ENCODE peak calls at places on chromosomes 12 and 14, in nine cellular contexts. Y is body of pancreas, K is vagina, P is ascending aorta, C is pancreas, S is thyroid gland, G is breast epithelium, H is dorsolateral prefrontal cortex, V is stomach. A is an unnamed sample.

GRCh38 chr12:2429032-2429431 is 365.7 kb upstream of the FKBP4 start:
- DNase-seq in Y (no peak), K (no peak), P (peak), C (no peak), S (no peak), G (no peak), H (no peak), V (no peak), A (no peak)

GRCh38 chr14:24254630-24255392 is 8.2 kb downstream of the TGM1 start:
- DNase-seq in Y (no peak), K (no peak), P (no peak), C (no peak), S (no peak), G (no peak), H (no peak), V (no peak), A (no peak)

GRCh38 chr12:14454098-14454907 is 88.8 kb downstream of the ATF7IP start:
- DNase-seq in Y (peak), K (no peak), P (no peak), C (no peak), S (no peak), G (no peak), H (no peak), V (no peak), A (no peak)

GRCh38 chr14:92389598-92390126 is 66.7 kb downstream of the SLC24A4 start:
- DNase-seq in Y (no peak), K (no peak), P (no peak), C (no peak), S (no peak), G (no peak), H (no peak), V (no peak), A (no peak)

GRCh38 chr12:15962760-15963159 is 51.6 kb downstream of the DERA start:
- DNase-seq in Y (no peak), K (no peak), P (no peak), C (no peak), S (no peak), G (no peak), H (no peak), V (no peak), A (no peak)

GRCh38 chr14:95479494-95479893 is 37.0 kb downstream of the SYNE3 start:
- DNase-seq in Y (no peak), K (no peak), P (no peak), C (no peak), S (no peak), G (no peak), H (no peak), V (no peak), A (no peak)

GRCh38 chr14:32434880-32435279 is 105.8 kb downstream of the AKAP6 start:
- DNase-seq in Y (no peak), K (no peak), P (no peak), C (no peak), S (no peak), G (no peak), H (no peak), V (no peak), A (no peak)

GRCh38 chr12:123931686-123932321 is 40.8 kb downstream of the CCDC92 start:
- DNase-seq in Y (no peak), K (no peak), P (peak), C (no peak), S (no peak), G (no peak), H (no peak), V (no peak), A (peak)

GRCh38 chr12:121239704-121240420 is 29.9 kb downstream of the P2RX4 start:
- DNase-seq in Y (no peak), K (no peak), P (no peak), C (no peak), S (no peak), G (no peak), H (no peak), V (no peak), A (no peak)

GRCh38 chr12:131829351-131829794 is 1.2 kb downstream of the MMP17 start:
- DNase-seq in Y (no peak), K (no peak), P (no peak), C (no peak), S (no peak), G (no peak), H (no peak), V (no peak), A (no peak)

GRCh38 chr14:82387699-82388098 is 854.0 kb upstream of the SEL1L start:
- DNase-seq in Y (peak), K (no peak), P (peak), C (no peak), S (no peak), G (peak), H (no peak), V (peak), A (no peak)

GRCh38 chr12:59431266-59431665 is 164.6 kb upstream of the SLC16A7 start:
- DNase-seq in Y (no peak), K (no peak), P (no peak), C (no peak), S (no peak), G (no peak), H (no peak), V (no peak), A (no peak)

GRCh38 chr12:88243886-88244491 is 101.9 kb downstream of the TMTC3 start:
- DNase-seq in Y (no peak), K (no peak), P (no peak), C (no peak), S (no peak), G (no peak), H (no peak), V (no peak), A (no peak)

GRCh38 chr12:121189887-121190155 is 20.1 kb upstream of the P2RX4 start:
- DNase-seq in Y (no peak), K (no peak), P (no peak), C (no peak), S (no peak), G (no peak), H (no peak), V (no peak), A (no peak)

GRCh38 chr12:1273051-1273450 is 282.0 kb downstream of the ERC1 start:
- DNase-seq in Y (no peak), K (no peak), P (no peak), C (no peak), S (no peak), G (no peak), H (no peak), V (no peak), A (no peak)

GRCh38 chr12:125296701-125297100 is 231.5 kb downstream of the AACS start:
- DNase-seq in Y (no peak), K (no peak), P (peak), C (no peak), S (no peak), G (no peak), H (no peak), V (no peak), A (no peak)

GRCh38 chr14:61927521-61927920 is 165.3 kb downstream of the SNAPC1 start:
- DNase-seq in Y (no peak), K (no peak), P (no peak), C (no peak), S (no peak), G (no peak), H (no peak), V (no peak), A (no peak)

GRCh38 chr14:104560586-104560945 is 19.0 kb upstream of the C14orf180 start:
- DNase-seq in Y (no peak), K (no peak), P (no peak), C (no peak), S (no peak), G (no peak), H (no peak), V (no peak), A (no peak)

GRCh38 chr12:92503977-92504966 is 198.5 kb upstream of the PLEKHG7 start:
- DNase-seq in Y (peak), K (no peak), P (peak), C (peak), S (peak), G (no peak), H (no peak), V (peak), A (no peak)

GRCh38 chr12:9646794-9647622 is 22.5 kb upstream of the CLEC2D start:
- DNase-seq in Y (no peak), K (no peak), P (no peak), C (no peak), S (no peak), G (no peak), H (no peak), V (no peak), A (no peak)

GRCh38 chr12:91111366-91112321 is at the start of gene LUM:
- DNase-seq in Y (peak), K (no peak), P (no peak), C (no peak), S (peak), G (no peak), H (no peak), V (no peak), A (no peak)

GRCh38 chr14:93333631-93334095 is 827 bp upstream of the BTBD7 start:
- DNase-seq in Y (no peak), K (no peak), P (no peak), C (no peak), S (no peak), G (no peak), H (no peak), V (no peak), A (no peak)

GRCh38 chr12:106248849-106249371 is 1.1 kb upstream of the CKAP4 start:
- DNase-seq in Y (peak), K (peak), P (peak), C (no peak), S (no peak), G (no peak), H (no peak), V (no peak), A (peak)

GRCh38 chr14:91300283-91300841 is 55.9 kb upstream of the GPR68 start:
- DNase-seq in Y (no peak), K (no peak), P (no peak), C (no peak), S (no peak), G (no peak), H (no peak), V (no peak), A (no peak)

GRCh38 chr14:51527073-51527472 is 124.6 kb upstream of the FRMD6 start:
- DNase-seq in Y (no peak), K (no peak), P (no peak), C (no peak), S (no peak), G (no peak), H (no peak), V (no peak), A (no peak)

GRCh38 chr12:105561981-105562726 is 231.7 kb downstream of the C12orf75 start:
- DNase-seq in Y (no peak), K (no peak), P (peak), C (no peak), S (no peak), G (peak), H (no peak), V (peak), A (no peak)

GRCh38 chr14:75044322-75044721 is 6.9 kb downstream of the MLH3 start:
- DNase-seq in Y (no peak), K (no peak), P (no peak), C (no peak), S (no peak), G (no peak), H (no peak), V (no peak), A (no peak)

DNA sequence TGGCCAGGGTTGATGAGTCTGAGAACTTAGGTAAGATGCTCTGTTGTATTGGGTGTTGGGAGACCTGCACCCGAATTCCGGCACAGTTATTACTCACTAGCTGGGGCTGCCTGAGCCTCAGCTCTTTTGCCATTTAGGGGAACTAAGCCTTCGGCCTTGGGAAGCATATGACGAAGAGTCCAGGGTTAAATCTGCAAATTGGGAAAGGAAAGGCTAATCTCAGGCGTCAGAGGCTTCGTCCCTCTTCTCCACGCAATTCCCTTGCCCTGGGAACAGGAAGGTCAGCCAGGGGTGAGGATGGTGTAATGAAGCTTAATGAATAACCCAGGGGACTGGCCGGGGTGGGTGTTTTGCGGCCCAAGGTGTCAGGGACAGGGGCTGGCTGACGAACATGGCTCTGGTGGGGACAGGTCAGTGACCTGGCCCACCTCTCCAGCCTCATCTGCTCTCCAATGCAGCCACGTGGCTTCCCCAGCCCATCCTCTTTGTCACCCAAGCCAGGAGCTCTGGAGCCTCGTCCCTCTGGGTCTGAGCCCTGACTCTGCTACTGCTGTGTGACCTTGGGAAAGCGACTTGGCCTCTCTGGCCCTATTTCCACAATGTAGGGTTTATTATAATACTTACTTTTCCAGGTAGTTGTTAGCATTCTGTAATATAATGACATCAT is 3.8 kb upstream of the SDSL start:
- DNase-seq in Y (peak), K (no peak), P (peak), C (peak), S (no peak), G (no peak), H (no peak), V (no peak), A (no peak)
- H3K27ac ChIP-seq in Y (no peak), K (no peak), P (no peak), C (no peak), S (no peak), G (no peak), H (no peak), V (no peak), A (no peak)

GRCh38 chr12:24630446-24630845 is 318.5 kb downstream of the BCAT1 start:
- DNase-seq in Y (no peak), K (no peak), P (no peak), C (no peak), S (no peak), G (no peak), H (no peak), V (no peak), A (no peak)
- TF ChIP-seq CTCF in Y (no peak), K (no peak), P (no peak), C (no peak), S (no peak), G (no peak), H (no peak), V (no peak), A (no peak)

GRCh38 chr12:48899651-48900050 is 25.6 kb downstream of the FKBP11 start:
- DNase-seq in Y (no peak), K (no peak), P (no peak), C (no peak), S (no peak), G (no peak), H (no peak), V (no peak), A (no peak)

GRCh38 chr12:48901278-48901677 is 24.0 kb downstream of the FKBP11 start:
- DNase-seq in Y (no peak), K (no peak), P (no peak), C (no peak), S (no peak), G (no peak), H (no peak), V (no peak), A (no peak)

GRCh38 chr12:48903982-48904411 is 21.3 kb downstream of the FKBP11 start:
- DNase-seq in Y (peak), K (no peak), P (peak), C (peak), S (peak), G (peak), H (peak), V (peak), A (peak)

GRCh38 chr12:48907243-48907642 is 18.0 kb downstream of the FKBP11 start:
- DNase-seq in Y (peak), K (no peak), P (no peak), C (no peak), S (no peak), G (no peak), H (no peak), V (no peak), A (no peak)

DNA sequence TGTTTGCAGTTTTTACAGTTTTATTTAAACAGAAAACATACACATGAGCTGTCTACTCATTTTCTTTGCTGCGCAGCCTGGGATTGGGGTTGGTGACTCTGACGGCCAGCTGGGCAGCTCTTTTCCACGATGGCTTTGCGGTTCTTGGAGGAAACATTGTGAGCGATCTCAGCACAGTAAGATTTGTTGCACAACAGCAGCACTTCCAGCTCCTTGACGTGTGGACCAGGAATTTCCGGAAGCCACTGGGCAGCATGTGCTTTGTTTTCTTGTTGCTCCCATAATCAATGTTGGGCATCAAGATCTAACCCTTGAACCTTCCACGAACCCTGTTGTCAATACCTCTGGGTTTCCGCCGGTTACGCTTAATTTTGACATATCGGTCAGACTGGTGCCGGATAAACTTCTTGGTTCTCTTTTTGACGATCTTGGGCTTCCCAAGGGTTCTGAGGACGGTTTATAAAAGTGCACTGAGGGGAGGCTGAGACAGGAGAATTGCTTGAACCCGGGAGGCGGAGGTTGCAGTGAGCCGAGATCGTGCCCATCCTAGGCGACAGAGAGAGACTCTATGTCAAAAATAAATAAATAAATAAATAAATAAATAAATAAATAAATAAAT is 21.8 kb downstream of the FKBP11 start:
- DNase-seq in Y (peak), K (no peak), P (no peak), C (peak), S (peak), G (no peak), H (no peak), V (no peak), A (no peak)
- H3K27ac ChIP-seq in Y (no peak), K (no peak), P (no peak), C (no peak), S (no peak), G (no peak), H (no peak), V (no peak), A (no peak)

GRCh38 chr14:21496453-21496852 is 14.7 kb downstream of the METTL3 start:
- DNase-seq in Y (no peak), K (no peak), P (no peak), C (no peak), S (no peak), G (no peak), H (no peak), V (no peak), A (no peak)

GRCh38 chr14:21494902-21495762 is 16.0 kb downstream of the METTL3 start:
- DNase-seq in Y (no peak), K (no peak), P (no peak), C (no peak), S (no peak), G (no peak), H (no peak), V (no peak), A (no peak)

GRCh38 chr14:21503376-21503775 is 7.8 kb downstream of the METTL3 start:
- DNase-seq in Y (no peak), K (no peak), P (no peak), C (no peak), S (no peak), G (no peak), H (no peak), V (no peak), A (no peak)

GRCh38 chr14:21501568-21501967 is 9.6 kb downstream of the METTL3 start:
- DNase-seq in Y (no peak), K (no peak), P (no peak), C (no peak), S (peak), G (no peak), H (no peak), V (no peak), A (no peak)

DNA sequence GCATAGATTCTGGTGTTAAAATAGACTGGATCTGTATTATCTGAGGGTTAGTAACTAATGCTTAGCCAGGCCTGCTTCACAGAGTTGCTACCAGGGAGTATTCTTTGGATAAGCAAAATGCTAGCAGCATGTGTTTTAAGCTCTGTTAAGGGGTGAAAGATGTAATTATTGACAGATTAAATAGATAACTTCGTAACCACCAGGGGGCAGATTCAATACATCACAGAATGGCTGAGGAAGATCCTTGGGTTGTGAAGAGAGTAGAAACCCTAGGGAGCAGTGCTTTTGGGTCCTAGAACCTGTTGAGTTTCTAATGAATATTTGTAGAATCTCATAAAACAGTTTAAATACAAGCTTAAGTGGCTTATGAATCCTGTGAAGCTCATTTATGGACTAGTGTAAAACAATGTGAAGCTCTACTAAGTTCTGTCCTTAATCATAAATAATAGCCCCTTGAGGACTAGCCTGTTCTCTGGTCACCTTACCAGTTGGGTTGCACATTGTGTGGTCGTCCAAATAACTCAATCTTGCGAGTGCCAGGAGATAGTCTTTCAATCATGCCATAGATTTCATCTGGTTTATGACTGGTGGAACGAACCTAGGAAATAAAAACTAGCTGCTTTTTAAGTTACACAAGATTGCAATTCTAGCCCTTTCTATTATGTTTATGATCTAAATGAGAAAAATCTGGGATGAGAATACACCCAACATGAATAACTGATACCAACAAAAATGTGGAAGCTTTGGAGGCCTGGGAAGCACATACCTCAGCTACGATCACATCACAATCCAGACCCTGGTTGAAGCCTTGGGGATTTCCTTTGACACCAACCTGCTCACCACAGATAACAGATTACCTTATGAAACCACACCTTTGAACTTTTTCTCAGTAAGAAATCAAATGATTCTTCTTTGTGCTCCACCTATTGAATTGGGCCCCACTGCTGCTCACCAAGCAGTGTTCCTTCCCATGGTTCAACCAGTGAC is 12.3 kb downstream of the METTL3 start:
- DNase-seq in Y (peak), K (no peak), P (no peak), C (no peak), S (peak), G (no peak), H (no peak), V (no peak), A (no peak)
- TF ChIP-seq CTCF in Y (peak), K (peak), P (peak), C (no peak), S (peak), G (peak), H (peak), V (peak), A (peak)

GRCh38 chr14:103246089-103246488 is 87.9 kb upstream of the EIF5 start:
- DNase-seq in Y (no peak), K (no peak), P (no peak), C (no peak), S (no peak), G (no peak), H (no peak), V (no peak), A (no peak)
- H3K27ac ChIP-seq in Y (no peak), K (peak), P (no peak), C (peak), S (no peak), G (no peak), H (no peak), V (peak), A (no peak)

DNA sequence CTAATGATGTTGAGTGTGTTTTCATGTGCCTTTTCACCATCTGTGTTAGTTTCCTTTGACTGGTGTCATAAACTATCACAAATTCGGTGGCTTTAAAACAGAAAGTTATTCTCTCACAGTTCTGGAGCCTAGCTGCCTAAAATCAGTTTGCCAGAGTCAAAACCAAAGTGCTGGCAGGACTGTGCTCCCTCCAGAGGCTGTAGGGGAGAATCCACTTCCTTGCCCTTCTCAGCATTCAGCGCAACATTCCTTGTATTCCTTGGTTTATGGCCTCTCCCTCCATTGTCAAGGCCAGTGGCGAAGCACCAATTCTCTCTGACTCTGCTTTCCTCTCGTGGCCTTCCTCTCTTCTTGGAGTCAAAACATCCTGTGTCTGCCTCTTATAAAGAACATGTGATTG is 174.2 kb upstream of the PDE3A start:
- DNase-seq in Y (no peak), K (no peak), P (no peak), C (no peak), S (no peak), G (no peak), H (no peak), V (no peak), A (no peak)
- TF ChIP-seq CTCF in Y (no peak), K (no peak), P (peak), C (no peak), S (peak), G (no peak), H (no peak), V (no peak), A (no peak)

A was measured in CD4-positive, alpha-beta T cell.